ENCODE peak calls at places on chromosome 5, in four cellular contexts. L is CD8-positive, alpha-beta memory T cell; I is amniotic stem cell; P is AG04450. D is an unnamed sample.

GRCh38 chr5:147519380-147519779 is 9.5 kb upstream of the DPYSL3 start:
- DNase-seq in L (no peak), P (no peak), I (no peak), D (peak)

GRCh38 chr5:180343846-180344327 is 9.2 kb downstream of the GFPT2 start:
- DNase-seq in P (no peak), L (no peak), I (no peak), D (no peak)

GRCh38 chr5:177501874-177502678 is 4.7 kb upstream of the PDLIM7 start:
- DNase-seq in I (no peak), L (no peak), P (no peak), D (no peak)

GRCh38 chr5:129541648-129542251 is 81.7 kb downstream of the ADAMTS19 start:
- DNase-seq in P (no peak), I (peak), L (no peak), D (peak)

GRCh38 chr5:118533923-118534322 is 454.4 kb downstream of the DTWD2 start:
- DNase-seq in I (no peak), L (no peak), P (no peak), D (no peak)

GRCh38 chr5:154580422-154580821 is 102.4 kb upstream of the HAND1 start:
- DNase-seq in L (no peak), P (no peak), I (no peak), D (no peak)

GRCh38 chr5:93236807-93237421 is 344.1 kb downstream of the NR2F1-AS1 start:
- DNase-seq in L (no peak), P (peak), I (no peak), D (no peak)

GRCh38 chr5:98424681-98425454 is 348.6 kb upstream of the RGMB start:
- DNase-seq in L (no peak), P (peak), I (no peak), D (no peak)

GRCh38 chr5:108650997-108651396 is 96.7 kb upstream of the FER start:
- DNase-seq in I (no peak), P (no peak), L (no peak), D (no peak)

GRCh38 chr5:82635561-82636288 is 357.6 kb upstream of the RPS23 start:
- DNase-seq in P (peak), L (no peak), I (no peak), D (no peak)

GRCh38 chr5:154756871-154757646 is 1.9 kb downstream of the LARP1 start:
- DNase-seq in L (peak), P (no peak), I (no peak), D (peak)

GRCh38 chr5:133530270-133530669 is 82.1 kb downstream of the FSTL4 start:
- DNase-seq in I (no peak), L (no peak), P (no peak), D (no peak)

GRCh38 chr5:154351566-154351965 is 94.2 kb upstream of the SAP30L start:
- DNase-seq in L (no peak), I (no peak), P (no peak), D (no peak)

GRCh38 chr5:140546851-140547507 is 483 bp upstream of the EIF4EBP3 start:
- DNase-seq in L (no peak), I (no peak), P (no peak), D (no peak)

GRCh38 chr5:176692326-176692725 is 45.0 kb downstream of the TSPAN17 start:
- DNase-seq in I (no peak), P (no peak), L (no peak), D (no peak)

D was measured in NCI-H526.